ENCODE peak calls at places on chromosomes 5 and 9, in four cellular contexts. R is GM12878, M is K562, A is SK-N-SH. B is an unnamed sample.

GRCh38 chr9:4657426-4658159 is 4.5 kb upstream of the PLPP6 start:
- DNase-seq in R (no peak), M (no peak), A (no peak), B (peak)

GRCh38 chr5:35324679-35325078 is 94.4 kb upstream of the PRLR start:
- DNase-seq in R (no peak), M (no peak), A (no peak), B (no peak)

GRCh38 chr9:134967547-134967930 is 49.8 kb upstream of the FCN1 start:
- DNase-seq in R (no peak), M (no peak), A (peak), B (no peak)

GRCh38 chr9:27352457-27353188 is 55.7 kb upstream of the EQTN start:
- DNase-seq in R (peak), M (no peak), A (no peak), B (no peak)

GRCh38 chr5:133053463-133053862 is 1.6 kb downstream of the HSPA4 start:
- DNase-seq in R (no peak), M (no peak), A (no peak), B (no peak)

GRCh38 chr5:155983954-155984353 is 343.0 kb upstream of the SGCD start:
- DNase-seq in R (no peak), M (no peak), A (no peak), B (no peak)

GRCh38 chr5:59673438-59674058 is 220.0 kb downstream of the PDE4D start:
- DNase-seq in R (no peak), M (peak), A (peak), B (peak)

GRCh38 chr5:58073246-58073645 is 386.6 kb downstream of the PLK2 start:
- DNase-seq in R (no peak), M (no peak), A (no peak), B (no peak)

GRCh38 chr9:133657120-133657661 is 21.0 kb downstream of the DBH start:
- DNase-seq in R (no peak), M (no peak), A (no peak), B (no peak)

DNA sequence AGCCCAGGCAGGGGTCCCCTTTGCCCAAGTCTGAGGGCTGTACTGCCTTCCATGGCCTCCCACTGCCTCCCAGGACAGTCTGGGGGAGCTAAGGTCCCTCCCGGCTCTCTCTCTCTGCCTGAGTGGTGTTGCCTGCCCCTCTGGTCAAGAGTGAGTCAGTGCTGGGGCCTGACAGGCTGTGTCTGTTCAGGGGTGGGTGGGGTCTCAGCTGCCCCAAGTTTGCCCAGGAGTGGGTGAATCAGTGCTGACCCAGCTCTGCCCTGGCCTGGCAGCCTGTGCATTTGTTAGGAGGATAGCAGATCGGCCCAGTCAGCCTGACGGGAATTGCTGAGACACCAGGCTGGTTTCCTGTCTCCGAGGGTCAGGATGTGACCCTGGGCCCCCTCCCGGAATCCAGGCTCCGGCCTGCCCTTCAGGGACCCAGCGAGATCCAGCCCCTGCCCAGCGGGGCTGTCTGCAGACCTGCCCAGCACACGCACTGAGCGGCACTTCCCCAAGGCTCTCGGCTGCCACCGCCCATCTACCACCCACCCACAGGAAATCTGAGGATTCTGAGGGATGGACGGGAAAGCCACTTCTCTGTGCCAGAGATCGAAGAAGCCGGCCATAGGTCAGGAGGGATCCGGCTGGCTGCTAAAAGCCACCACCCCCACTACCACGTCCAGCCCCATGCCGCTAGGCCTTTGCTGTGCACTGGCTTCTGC is 15.9 kb downstream of the ENG start:
- DNase-seq in R (no peak), M (no peak), A (no peak), B (no peak)
- TF ChIP-seq FOXM1 in R (no peak), M (no peak), A (no peak), B (no peak)

GRCh38 chr9:114216081-114216480 is 60.7 kb downstream of the COL27A1 start:
- DNase-seq in R (no peak), M (no peak), A (peak), B (no peak)
- TF ChIP-seq SIN3A in R (no peak), M (no peak), A (peak), B (no peak)

DNA sequence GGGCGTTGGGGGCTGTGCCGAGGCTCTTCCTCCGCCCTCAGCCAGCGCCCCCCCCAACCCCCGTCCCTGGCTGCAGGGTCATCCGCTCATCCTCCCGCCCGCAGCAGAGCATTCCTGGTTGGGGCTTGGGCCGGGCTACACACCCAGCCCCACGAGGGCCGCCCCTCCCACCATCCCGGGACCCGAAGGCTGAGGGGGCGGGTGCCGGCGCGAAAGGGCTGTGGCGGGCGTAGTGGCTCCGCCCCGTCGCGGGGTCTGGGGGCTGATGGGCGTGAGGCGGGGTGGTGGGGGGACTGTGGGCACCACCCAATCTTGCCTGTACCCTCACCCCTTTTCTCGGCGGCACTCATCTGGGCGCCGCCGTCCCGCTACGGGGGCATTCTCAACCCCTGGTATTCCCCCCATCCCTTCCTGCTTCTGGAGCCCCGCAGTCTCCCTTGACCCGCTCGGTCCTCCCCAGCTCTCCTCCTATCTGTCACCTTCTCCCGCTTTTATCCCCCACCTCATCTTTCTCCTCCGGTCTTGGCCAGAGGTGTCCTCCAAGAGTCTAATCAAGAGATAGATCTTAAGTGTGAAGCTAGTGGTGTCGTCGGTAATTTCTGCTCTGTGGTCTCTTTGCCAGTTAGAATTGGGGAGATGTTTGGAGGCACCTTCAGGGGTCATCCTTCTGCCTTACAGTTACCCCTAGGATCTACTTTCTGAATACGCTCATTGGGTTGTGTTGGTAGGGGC is 1.6 kb downstream of the FER start:
- DNase-seq in R (no peak), M (peak), A (peak), B (no peak)
- TF ChIP-seq FOXM1 in R (no peak), M (no peak), A (no peak), B (no peak)

GRCh38 chr9:136947955-136948510 is 3.0 kb downstream of the C8G start:
- DNase-seq in R (no peak), M (peak), A (peak), B (peak)
- TF ChIP-seq SIN3A in R (no peak), M (no peak), A (no peak), B (no peak)

GRCh38 chr9:75455444-75455921 is 367.2 kb downstream of the OSTF1 start:
- DNase-seq in R (peak), M (no peak), A (no peak), B (no peak)
- TF ChIP-seq FOXM1 in R (no peak), M (no peak), A (no peak), B (no peak)

GRCh38 chr5:138160706-138161105 is 17.7 kb downstream of the BRD8 start:
- DNase-seq in R (no peak), M (no peak), A (no peak), B (no peak)

GRCh38 chr5:138159666-138160065 is 18.8 kb downstream of the BRD8 start:
- DNase-seq in R (no peak), M (no peak), A (no peak), B (no peak)

DNA sequence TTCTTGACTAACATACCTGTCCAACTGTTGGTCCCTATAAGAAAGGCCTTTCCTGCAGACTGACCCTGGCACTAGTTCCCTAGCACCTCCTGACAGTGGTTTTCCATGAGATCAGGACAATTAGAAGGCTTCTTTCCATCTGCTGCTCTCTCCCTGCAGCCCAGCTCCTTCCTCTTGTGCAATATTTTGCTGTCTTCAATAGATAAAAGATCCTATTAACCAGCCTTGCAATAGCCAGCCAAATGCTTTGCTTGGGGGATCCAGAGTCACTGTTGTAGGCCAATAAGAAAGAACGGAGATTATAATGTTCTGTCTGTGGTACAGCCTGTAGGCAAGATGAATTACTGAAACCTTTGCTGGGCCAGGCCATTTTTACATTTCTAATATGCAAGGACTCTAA is 18.4 kb upstream of the NME5 start:
- DNase-seq in R (no peak), M (no peak), A (no peak), B (no peak)
- TF ChIP-seq SIN3A in R (no peak), M (no peak), A (no peak), B (no peak)

GRCh38 chr5:110054240-110054639 is 364.5 kb downstream of the MAN2A1 start:
- DNase-seq in R (peak), M (peak), A (peak), B (peak)
- TF ChIP-seq FOXM1 in R (no peak), M (no peak), A (no peak), B (no peak)

GRCh38 chr9:106085479-106085878 is 391.1 kb downstream of the TMEM38B start:
- DNase-seq in R (no peak), M (no peak), A (no peak), B (no peak)
- TF ChIP-seq SIN3A in R (no peak), M (no peak), A (no peak), B (no peak)